ENCODE peak calls at places on chromosomes 5 and 9, in five cellular contexts. F, R, J, B and U are unnamed samples.

GRCh38 chr9:121529237-121529987 is 29.8 kb upstream of the GGTA1 start:
- DNase-seq in F (no peak), R (peak), J (no peak), B (peak), U (no peak)

GRCh38 chr9:120412425-120412951 is 167.5 kb downstream of the CDK5RAP2 start:
- DNase-seq in F (no peak), R (peak), J (no peak), B (peak), U (no peak)

GRCh38 chr9:133521122-133522072 is 3.4 kb downstream of the MYMK start:
- DNase-seq in F (no peak), R (no peak), J (no peak), B (no peak), U (no peak)

GRCh38 chr5:133869675-133869978 is 98.8 kb downstream of the C5orf15 start:
- DNase-seq in F (no peak), R (no peak), J (no peak), B (no peak), U (no peak)

GRCh38 chr5:135569755-135570452 is 8.9 kb downstream of the CXCL14 start:
- DNase-seq in F (peak), R (peak), J (no peak), B (peak), U (no peak)

GRCh38 chr9:126392662-126393383 is 66.2 kb downstream of the MVB12B start:
- DNase-seq in F (no peak), R (no peak), J (no peak), B (no peak), U (no peak)

GRCh38 chr5:94691270-94691669 is 72.8 kb downstream of the SLF1 start:
- DNase-seq in F (no peak), R (no peak), J (no peak), B (no peak), U (no peak)

GRCh38 chr5:92945630-92946097 is 635.4 kb downstream of the NR2F1-AS1 start:
- DNase-seq in F (no peak), R (peak), J (no peak), B (peak), U (no peak)

GRCh38 chr5:137075163-137075970 is 423.8 kb downstream of the SPOCK1 start:
- DNase-seq in F (peak), R (peak), J (no peak), B (peak), U (no peak)

GRCh38 chr9:132249123-132249522 is 87.3 kb downstream of the NTNG2 start:
- DNase-seq in F (no peak), R (no peak), J (no peak), B (no peak), U (no peak)

GRCh38 chr9:94228616-94229015 is 30.5 kb upstream of the ZNF169 start:
- DNase-seq in F (no peak), R (no peak), J (no peak), B (no peak), U (no peak)

GRCh38 chr9:123081824-123082223 is 48.4 kb downstream of the GPR21 start:
- DNase-seq in F (peak), R (peak), J (no peak), B (peak), U (no peak)

GRCh38 chr9:126057036-126057435 is 269.6 kb upstream of the MVB12B start:
- DNase-seq in F (no peak), R (no peak), J (no peak), B (no peak), U (no peak)